ENCODE peak calls at places on chromosome 14, in ten cellular contexts. T is pancreas; M is right cardiac atrium; Y is transverse colon; Z is left ventricle myocardium inferior; J is ovary; P is naive thymus-derived CD4-positive, alpha-beta T cell; N is GM23248; L is uterus; O is esophagus squamous epithelium. G is an unnamed sample.

GRCh38 chr14:68106917-68107316 is 287.3 kb downstream of the RAD51B start:
- DNase-seq in T (no peak), M (no peak), Y (no peak), Z (no peak), J (no peak), P (no peak), N (no peak), L (no peak), O (no peak), G (no peak)

GRCh38 chr14:63642656-63643382 is 1.1 kb upstream of the WDR89 start:
- DNase-seq in T (no peak), M (no peak), Y (no peak), Z (no peak), J (no peak), P (no peak), N (no peak), L (no peak), O (no peak), G (no peak)

GRCh38 chr14:20706657-20707355 is 18.2 kb downstream of the ANG start:
- DNase-seq in T (no peak), M (no peak), Y (no peak), Z (no peak), J (no peak), P (no peak), N (peak), L (no peak), O (no peak), G (no peak)

GRCh38 chr14:92649934-92650545 is 98.4 kb downstream of the LGMN start:
- DNase-seq in T (no peak), M (peak), Y (peak), Z (peak), J (peak), P (no peak), N (peak), L (peak), O (peak), G (peak)

GRCh38 chr14:75495882-75496281 is 26.4 kb upstream of the BATF start:
- DNase-seq in T (no peak), M (no peak), Y (no peak), Z (no peak), J (no peak), P (no peak), N (no peak), L (no peak), O (no peak), G (no peak)

GRCh38 chr14:64951724-64952123 is 9.2 kb upstream of the GPX2 start:
- DNase-seq in T (no peak), M (no peak), Y (no peak), Z (no peak), J (no peak), P (no peak), N (no peak), L (peak), O (no peak), G (no peak)

GRCh38 chr14:35482994-35483515 is 50.9 kb upstream of the INSM2 start:
- DNase-seq in T (no peak), M (no peak), Y (no peak), Z (no peak), J (no peak), P (no peak), N (no peak), L (no peak), O (no peak), G (no peak)

GRCh38 chr14:61102549-61103466 is 121.8 kb downstream of the SLC38A6 start:
- DNase-seq in T (no peak), M (no peak), Y (no peak), Z (no peak), J (no peak), P (no peak), N (peak), L (no peak), O (no peak), G (no peak)

GRCh38 chr14:32203928-32204357 is 874 bp upstream of the RNU6-8 start:
- DNase-seq in T (peak), M (no peak), Y (peak), Z (peak), J (peak), P (peak), N (no peak), L (no peak), O (no peak), G (no peak)

GRCh38 chr14:37081220-37081619 is 91.2 kb downstream of the SLC25A21 start:
- DNase-seq in T (no peak), M (no peak), Y (no peak), Z (no peak), J (no peak), P (no peak), N (peak), L (no peak), O (no peak), G (no peak)

GRCh38 chr14:56514663-56515371 is 64.8 kb upstream of the TMEM260 start:
- DNase-seq in T (no peak), M (no peak), Y (no peak), Z (no peak), J (no peak), P (no peak), N (peak), L (no peak), O (no peak), G (no peak)

GRCh38 chr14:59890676-59891075 is 20.1 kb upstream of the RTN1 start:
- DNase-seq in T (no peak), M (no peak), Y (no peak), Z (no peak), J (no peak), P (no peak), N (no peak), L (no peak), O (no peak), G (no peak)

GRCh38 chr14:92385561-92385960 is 62.6 kb downstream of the SLC24A4 start:
- DNase-seq in T (no peak), M (no peak), Y (no peak), Z (no peak), J (no peak), P (no peak), N (no peak), L (no peak), O (no peak), G (no peak)

GRCh38 chr14:98131406-98131805 is 1140.6 kb downstream of the BCL11B start:
- DNase-seq in T (no peak), M (no peak), Y (no peak), Z (no peak), J (no peak), P (no peak), N (no peak), L (no peak), O (no peak), G (no peak)

GRCh38 chr14:90300649-90301048 is 31.1 kb downstream of the NRDE2 start:
- DNase-seq in T (no peak), M (no peak), Y (no peak), Z (no peak), J (no peak), P (no peak), N (peak), L (no peak), O (no peak), G (no peak)

GRCh38 chr14:47674546-47675238 is 713 bp downstream of the MDGA2 start:
- DNase-seq in T (no peak), M (no peak), Y (no peak), Z (no peak), J (no peak), P (no peak), N (no peak), L (no peak), O (no peak), G (no peak)

GRCh38 chr14:74290415-74290814 is 12.3 kb downstream of the ABCD4 start:
- DNase-seq in T (no peak), M (no peak), Y (no peak), Z (no peak), J (no peak), P (no peak), N (peak), L (no peak), O (no peak), G (no peak)

GRCh38 chr14:70891741-70892140 is 15.5 kb upstream of the PCNX1 start:
- DNase-seq in T (no peak), M (no peak), Y (no peak), Z (no peak), J (no peak), P (no peak), N (no peak), L (no peak), O (no peak), G (no peak)

GRCh38 chr14:44040561-44040960 is 466.5 kb downstream of the FSCB start:
- DNase-seq in T (no peak), M (no peak), Y (no peak), Z (no peak), J (no peak), P (no peak), N (no peak), L (no peak), O (no peak), G (no peak)

GRCh38 chr14:70096866-70097265 is 91.9 kb downstream of the SLC8A3 start:
- DNase-seq in T (no peak), M (no peak), Y (no peak), Z (no peak), J (no peak), P (no peak), N (peak), L (no peak), O (no peak), G (no peak)

GRCh38 chr14:55071051-55071450 is 19.6 kb downstream of the MAPK1IP1L start:
- DNase-seq in T (no peak), M (no peak), Y (no peak), Z (no peak), J (no peak), P (no peak), N (no peak), L (no peak), O (no peak), G (no peak)

GRCh38 chr14:61385002-61385685 is 63.8 kb downstream of the PRKCH start:
- DNase-seq in T (no peak), M (no peak), Y (peak), Z (no peak), J (no peak), P (peak), N (no peak), L (no peak), O (no peak), G (no peak)

GRCh38 chr14:54106802-54107377 is 150.3 kb upstream of the BMP4 start:
- DNase-seq in T (no peak), M (no peak), Y (no peak), Z (no peak), J (no peak), P (no peak), N (peak), L (no peak), O (no peak), G (no peak)

GRCh38 chr14:101508196-101508947 is 52.9 kb upstream of the DIO3 start:
- DNase-seq in T (no peak), M (peak), Y (peak), Z (peak), J (peak), P (no peak), N (no peak), L (peak), O (no peak), G (peak)

GRCh38 chr14:55847766-55848165 is 267.8 kb downstream of the KTN1 start:
- DNase-seq in T (no peak), M (no peak), Y (no peak), Z (no peak), J (no peak), P (no peak), N (peak), L (no peak), O (no peak), G (no peak)

GRCh38 chr14:61505815-61506809 is 184.7 kb downstream of the PRKCH start:
- DNase-seq in T (no peak), M (no peak), Y (no peak), Z (no peak), J (no peak), P (no peak), N (no peak), L (no peak), O (no peak), G (no peak)

GRCh38 chr14:49897965-49898364 is 5.1 kb downstream of the ARF6 start:
- DNase-seq in T (no peak), M (no peak), Y (no peak), Z (no peak), J (no peak), P (no peak), N (no peak), L (no peak), O (no peak), G (no peak)

GRCh38 chr14:92877757-92878431 is 45.1 kb upstream of the CHGA start:
- DNase-seq in T (peak), M (no peak), Y (no peak), Z (peak), J (peak), P (no peak), N (no peak), L (peak), O (no peak), G (peak)

GRCh38 chr14:90239139-90239538 is 17.2 kb upstream of the PSMC1 start:
- DNase-seq in T (no peak), M (no peak), Y (no peak), Z (no peak), J (no peak), P (no peak), N (no peak), L (no peak), O (no peak), G (no peak)

DNA sequence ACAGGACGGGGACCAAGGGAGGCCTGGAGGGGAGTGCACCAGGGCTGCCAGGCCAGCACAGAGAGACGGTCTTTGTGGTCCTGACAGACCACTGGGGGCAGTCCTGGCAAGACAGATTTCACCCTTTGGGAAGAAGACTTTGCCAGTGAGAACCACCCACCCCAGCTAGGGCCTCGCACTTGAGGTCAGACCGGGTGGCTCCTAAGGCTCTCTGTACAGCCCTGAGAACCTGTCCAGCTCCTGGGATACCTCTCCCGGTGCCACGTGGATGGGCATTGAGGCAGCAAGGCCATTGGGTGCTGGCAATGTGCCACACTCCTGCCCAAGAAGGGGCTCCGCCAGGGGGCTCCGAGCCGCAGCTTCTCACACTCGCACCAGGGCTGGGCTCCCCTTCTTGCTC is 42.4 kb downstream of the DEGS2 start:
- DNase-seq in T (no peak), M (peak), Y (no peak), Z (no peak), J (no peak), P (no peak), N (no peak), L (no peak), O (no peak), G (no peak)
- H3K27ac ChIP-seq in T (no peak), M (no peak), Y (no peak), Z (no peak), J (no peak), P (peak), N (no peak), L (no peak), O (no peak), G (no peak)

DNA sequence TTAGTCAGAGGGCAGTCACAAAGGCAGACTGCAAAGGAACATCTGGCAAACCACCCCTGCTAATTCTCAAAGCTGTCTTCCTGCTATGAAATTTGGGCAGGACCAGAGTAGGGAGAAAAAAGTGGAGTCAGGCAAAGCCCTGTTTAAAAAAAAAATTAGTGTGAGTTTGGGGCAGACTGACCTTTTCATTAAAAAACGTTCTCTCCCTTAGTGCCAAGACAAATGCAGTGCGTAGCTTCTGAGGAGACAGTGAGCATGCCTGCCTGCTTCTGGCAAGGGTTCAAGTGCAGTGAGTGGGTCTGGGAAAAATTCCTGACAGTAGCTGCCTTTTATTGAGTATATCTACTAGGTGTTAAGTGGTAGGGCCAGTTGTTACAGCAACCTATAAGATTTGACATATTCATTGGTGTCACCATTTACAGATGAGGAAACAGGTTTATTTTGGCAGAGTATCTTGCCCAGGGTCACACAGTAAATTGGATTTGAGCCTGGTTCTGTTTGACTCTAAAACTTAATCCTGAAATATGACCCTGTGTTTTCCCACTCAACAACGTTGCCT is 72.5 kb downstream of the PAPOLA start:
- DNase-seq in T (no peak), M (peak), Y (no peak), Z (no peak), J (no peak), P (no peak), N (peak), L (peak), O (no peak), G (no peak)
- H3K4me3 ChIP-seq in T (no peak), M (no peak), Y (no peak), Z (no peak), J (no peak), P (no peak), N (no peak), L (no peak), O (no peak), G (no peak)

DNA sequence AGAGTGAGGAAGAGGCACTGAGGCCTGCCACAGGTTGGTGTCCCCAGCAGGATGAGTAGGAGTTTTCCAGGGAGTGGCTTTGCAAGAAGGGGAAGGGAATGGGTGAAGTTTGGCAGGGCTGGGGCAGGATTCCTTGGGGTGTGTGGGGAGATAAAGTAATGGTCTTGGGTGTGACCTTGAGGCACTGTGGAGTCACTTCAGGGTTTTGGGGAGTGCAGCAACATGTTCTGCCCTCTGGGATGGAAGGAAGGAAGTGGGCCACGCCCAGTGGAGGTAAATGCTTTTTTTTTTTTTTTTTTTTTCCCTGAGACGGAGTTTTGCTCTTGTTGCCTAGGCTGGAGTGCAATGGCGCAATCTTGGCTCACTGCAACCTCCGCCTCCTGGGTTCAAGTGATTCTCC is 108.9 kb downstream of the ADCK1 start:
- DNase-seq in T (no peak), M (no peak), Y (no peak), Z (no peak), J (no peak), P (no peak), N (no peak), L (no peak), O (no peak), G (no peak)
- H3K27ac ChIP-seq in T (no peak), M (no peak), Y (no peak), Z (no peak), J (no peak), P (no peak), N (no peak), L (no peak), O (no peak), G (no peak)

GRCh38 chr14:99324291-99324690 is 52.3 kb upstream of the BCL11B start:
- DNase-seq in T (no peak), M (no peak), Y (no peak), Z (no peak), J (no peak), P (no peak), N (no peak), L (no peak), O (no peak), G (no peak)
- H3K4me3 ChIP-seq in T (no peak), M (no peak), Y (no peak), Z (no peak), J (no peak), P (no peak), N (no peak), L (no peak), O (no peak), G (no peak)